ENCODE peak calls at places on chromosomes 13 and 19, in six cellular contexts. U is right lobe of liver, H is lower lobe of right lung, N is A549, P is T-helper 17 cell, D is left colon. T is an unnamed sample.

GRCh38 chr13:114323349-114323748 is 9.0 kb downstream of the CHAMP1 start:
- ATAC-seq in H (no peak), N (no peak), P (no peak), U (no peak), D (no peak), T (no peak)

GRCh38 chr19:24054044-24054935 is 32.7 kb upstream of the ZNF254 start:
- ATAC-seq in D (peak), U (peak), H (no peak), N (peak), P (no peak), T (no peak)

GRCh38 chr19:8320564-8321066 is 560 bp downstream of the NDUFA7 start:
- ATAC-seq in H (peak), D (peak), U (peak), P (no peak), N (peak), T (peak)

GRCh38 chr13:19153782-19154450 is 27.7 kb downstream of the TUBA3C start:
- ATAC-seq in H (no peak), P (no peak), U (no peak), N (no peak), D (no peak), T (no peak)

GRCh38 chr19:10146142-10146541 is 26.4 kb upstream of the EIF3G start:
- ATAC-seq in N (no peak), H (no peak), U (no peak), P (no peak), D (no peak), T (no peak)

GRCh38 chr13:50365683-50366391 is 350.6 kb downstream of the KCNRG start:
- ATAC-seq in U (peak), N (peak), P (peak), H (peak), D (peak), T (peak)

GRCh38 chr19:9808855-9809646 is 9.8 kb downstream of the FBXL12 start:
- ATAC-seq in D (no peak), H (no peak), U (no peak), N (no peak), P (peak), T (no peak)

GRCh38 chr19:38513762-38514167 is 80.3 kb downstream of the RYR1 start:
- ATAC-seq in N (no peak), U (no peak), D (no peak), H (no peak), P (peak), T (peak)

GRCh38 chr13:96982672-96983071 is 11.6 kb downstream of the OXGR1 start:
- ATAC-seq in U (peak), P (no peak), D (no peak), H (peak), N (no peak), T (no peak)

GRCh38 chr19:2887391-2887914 is 13.3 kb upstream of the ZNF57 start:
- ATAC-seq in P (peak), U (peak), D (peak), N (peak), H (peak), T (peak)

GRCh38 chr13:95533545-95534135 is 18.9 kb upstream of the CLDN10 start:
- ATAC-seq in P (no peak), U (no peak), H (no peak), D (peak), N (no peak), T (peak)

T was measured in stimulated activated memory B cell treated with anti-CD40 and anti-IgM and Interleukin-4, amounts not matched to agents 10 μg/mL and 1 μg/mL and 100 μg/mL, for 72 hours.